ENCODE peak calls at places on chromosomes 12 and 14, in eight cellular contexts. One of them, this sample, is unnamed.

GRCh38 chr12:100877776-100878175 is 83.2 kb downstream of the ANO4 start:
- DNase-seq in AG04450: no peak
- DNase-seq in neural progenitor cell: no peak
- DNase-seq in thyroid gland: no peak
- DNase-seq in heart left ventricle: no peak
- DNase-seq in Caco-2: no peak
- DNase-seq in astrocyte: no peak
- DNase-seq in lower lobe of right lung: no peak
- DNase-seq in this sample: no peak

GRCh38 chr12:6461401-6462233 is 8.9 kb downstream of the VAMP1 start:
- DNase-seq in AG04450: no peak
- DNase-seq in neural progenitor cell: no peak
- DNase-seq in thyroid gland: no peak
- DNase-seq in heart left ventricle: peak; percentile 46
- DNase-seq in Caco-2: peak; percentile 30
- DNase-seq in astrocyte: no peak
- DNase-seq in lower lobe of right lung: peak; percentile 85
- DNase-seq in this sample: no peak

GRCh38 chr12:21539797-21540196 is 13.7 kb downstream of the SPX start:
- DNase-seq in AG04450: no peak
- DNase-seq in neural progenitor cell: no peak
- DNase-seq in thyroid gland: no peak
- DNase-seq in heart left ventricle: no peak
- DNase-seq in Caco-2: no peak
- DNase-seq in astrocyte: no peak
- DNase-seq in lower lobe of right lung: no peak
- DNase-seq in this sample: no peak

GRCh38 chr12:99027491-99027890 is 382.4 kb downstream of the APAF1 start:
- DNase-seq in AG04450: no peak
- DNase-seq in neural progenitor cell: no peak
- DNase-seq in thyroid gland: no peak
- DNase-seq in heart left ventricle: no peak
- DNase-seq in Caco-2: no peak
- DNase-seq in astrocyte: no peak
- DNase-seq in lower lobe of right lung: no peak
- DNase-seq in this sample: no peak

GRCh38 chr14:85102591-85102990 is 427.4 kb upstream of the FLRT2 start:
- DNase-seq in AG04450: no peak
- DNase-seq in neural progenitor cell: no peak
- DNase-seq in thyroid gland: no peak
- DNase-seq in heart left ventricle: no peak
- DNase-seq in Caco-2: no peak
- DNase-seq in astrocyte: no peak
- DNase-seq in lower lobe of right lung: no peak
- DNase-seq in this sample: no peak

GRCh38 chr14:76696361-76696760 is 64.9 kb upstream of the VASH1 start:
- DNase-seq in AG04450: no peak
- DNase-seq in neural progenitor cell: no peak
- DNase-seq in thyroid gland: no peak
- DNase-seq in heart left ventricle: no peak
- DNase-seq in Caco-2: no peak
- DNase-seq in astrocyte: no peak
- DNase-seq in lower lobe of right lung: no peak
- DNase-seq in this sample: no peak

GRCh38 chr12:107319536-107320030 is 226.2 kb upstream of the CRY1 start:
- DNase-seq in AG04450: no peak
- DNase-seq in neural progenitor cell: peak; percentile 57
- DNase-seq in thyroid gland: no peak
- DNase-seq in heart left ventricle: no peak
- DNase-seq in Caco-2: no peak
- DNase-seq in astrocyte: no peak
- DNase-seq in lower lobe of right lung: no peak
- DNase-seq in this sample: peak; percentile 19

GRCh38 chr12:56086096-56086495 is 6.1 kb downstream of the ERBB3 start:
- DNase-seq in AG04450: no peak
- DNase-seq in neural progenitor cell: no peak
- DNase-seq in thyroid gland: peak; percentile 57
- DNase-seq in heart left ventricle: no peak
- DNase-seq in Caco-2: peak; percentile 64
- DNase-seq in astrocyte: no peak
- DNase-seq in lower lobe of right lung: no peak
- DNase-seq in this sample: peak; percentile 58

GRCh38 chr14:55864890-55865655 is 253.1 kb upstream of the PELI2 start:
- DNase-seq in AG04450: no peak
- DNase-seq in neural progenitor cell: peak; percentile 24
- DNase-seq in thyroid gland: no peak
- DNase-seq in heart left ventricle: no peak
- DNase-seq in Caco-2: no peak
- DNase-seq in astrocyte: no peak
- DNase-seq in lower lobe of right lung: no peak
- DNase-seq in this sample: no peak

GRCh38 chr12:129036135-129036534 is 182.9 kb downstream of the GLT1D1 start:
- DNase-seq in AG04450: no peak
- DNase-seq in neural progenitor cell: no peak
- DNase-seq in thyroid gland: no peak
- DNase-seq in heart left ventricle: no peak
- DNase-seq in Caco-2: no peak
- DNase-seq in astrocyte: no peak
- DNase-seq in lower lobe of right lung: no peak
- DNase-seq in this sample: no peak

GRCh38 chr12:80802652-80803051 is 85.9 kb downstream of the MYF5 start:
- DNase-seq in AG04450: no peak
- DNase-seq in neural progenitor cell: no peak
- DNase-seq in thyroid gland: no peak
- DNase-seq in heart left ventricle: no peak
- DNase-seq in Caco-2: no peak
- DNase-seq in astrocyte: no peak
- DNase-seq in lower lobe of right lung: no peak
- DNase-seq in this sample: no peak

GRCh38 chr12:88897723-88898122 is 317.5 kb upstream of the KITLG start:
- DNase-seq in AG04450: no peak
- DNase-seq in neural progenitor cell: no peak
- DNase-seq in thyroid gland: no peak
- DNase-seq in heart left ventricle: peak; percentile 38
- DNase-seq in Caco-2: no peak
- DNase-seq in astrocyte: peak; percentile 51
- DNase-seq in lower lobe of right lung: no peak
- DNase-seq in this sample: no peak

GRCh38 chr14:32601908-32602307 is 272.8 kb downstream of the AKAP6 start:
- DNase-seq in AG04450: no peak
- DNase-seq in neural progenitor cell: no peak
- DNase-seq in thyroid gland: no peak
- DNase-seq in heart left ventricle: no peak
- DNase-seq in Caco-2: no peak
- DNase-seq in astrocyte: peak; percentile 30
- DNase-seq in lower lobe of right lung: no peak
- DNase-seq in this sample: no peak

GRCh38 chr14:34620115-34620514 is 9.8 kb downstream of the SNX6 start:
- DNase-seq in AG04450: no peak
- DNase-seq in neural progenitor cell: no peak
- DNase-seq in thyroid gland: no peak
- DNase-seq in heart left ventricle: no peak
- DNase-seq in Caco-2: no peak
- DNase-seq in astrocyte: no peak
- DNase-seq in lower lobe of right lung: no peak
- DNase-seq in this sample: no peak

GRCh38 chr14:50804181-50804721 is 26.7 kb downstream of the NIN start:
- DNase-seq in AG04450: no peak
- DNase-seq in neural progenitor cell: no peak
- DNase-seq in thyroid gland: no peak
- DNase-seq in heart left ventricle: no peak
- DNase-seq in Caco-2: no peak
- DNase-seq in astrocyte: peak; percentile 84
- DNase-seq in lower lobe of right lung: no peak
- DNase-seq in this sample: no peak

GRCh38 chr14:32434880-32435279 is 105.8 kb downstream of the AKAP6 start:
- DNase-seq in AG04450: no peak
- DNase-seq in neural progenitor cell: no peak
- DNase-seq in thyroid gland: no peak
- DNase-seq in heart left ventricle: no peak
- DNase-seq in Caco-2: no peak
- DNase-seq in astrocyte: no peak
- DNase-seq in lower lobe of right lung: no peak
- DNase-seq in this sample: no peak

GRCh38 chr12:76029982-76030377 is 1.6 kb downstream of the PHLDA1 start:
- DNase-seq in AG04450: no peak
- DNase-seq in neural progenitor cell: peak; percentile 47
- DNase-seq in thyroid gland: peak; percentile 32
- DNase-seq in heart left ventricle: no peak
- DNase-seq in Caco-2: no peak
- DNase-seq in astrocyte: no peak
- DNase-seq in lower lobe of right lung: no peak
- DNase-seq in this sample: peak; percentile 35

DNA sequence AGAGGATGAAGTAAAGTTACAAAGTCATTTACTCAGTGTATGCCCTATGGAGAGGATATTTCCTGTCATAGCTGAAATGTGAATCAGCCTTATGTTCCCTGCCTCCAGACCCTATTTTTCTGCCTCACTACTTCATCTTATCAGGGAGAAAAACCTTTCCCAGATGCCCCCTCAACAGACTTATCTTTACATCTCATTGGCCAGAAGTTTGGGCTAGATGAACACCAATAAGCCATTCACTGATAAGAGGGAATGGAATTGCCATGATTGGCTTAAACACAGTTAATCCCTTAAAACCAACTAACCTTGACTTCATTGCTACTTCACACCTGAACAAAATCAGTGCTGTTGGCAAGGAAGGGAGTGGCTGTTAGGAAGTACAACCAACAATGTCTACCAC is 40.1 kb downstream of the CREBL2 start:
- DNase-seq in AG04450: no peak
- DNase-seq in neural progenitor cell: no peak
- DNase-seq in thyroid gland: no peak
- DNase-seq in heart left ventricle: no peak
- DNase-seq in Caco-2: no peak
- DNase-seq in astrocyte: no peak
- DNase-seq in lower lobe of right lung: no peak
- DNase-seq in this sample: no peak
- H3K9me3 ChIP-seq in AG04450: peaks cover 29% of the 10 kb centered on the region
- H3K9me3 ChIP-seq in neural progenitor cell: peaks cover 24% of the 10 kb centered on the region
- H3K9me3 ChIP-seq in thyroid gland: no peaks in the 10 kb centered on the region
- H3K9me3 ChIP-seq in heart left ventricle: peaks cover 23% of the 10 kb centered on the region
- H3K9me3 ChIP-seq in Caco-2: peaks cover 28% of the 10 kb centered on the region
- H3K9me3 ChIP-seq in astrocyte: peaks cover 17% of the 10 kb centered on the region
- H3K9me3 ChIP-seq in lower lobe of right lung: peaks cover 19% of the 10 kb centered on the region
- H3K9me3 ChIP-seq in this sample: peaks cover 3% of the 10 kb centered on the region

GRCh38 chr14:19878029-19878642 is 3.2 kb downstream of the OR4K2 start:
- DNase-seq in AG04450: no peak
- DNase-seq in neural progenitor cell: no peak
- DNase-seq in thyroid gland: no peak
- DNase-seq in heart left ventricle: no peak
- DNase-seq in Caco-2: no peak
- DNase-seq in astrocyte: no peak
- DNase-seq in lower lobe of right lung: no peak
- DNase-seq in this sample: no peak
- H3K9me3 ChIP-seq in AG04450: peaks cover 10% of the 10 kb centered on the region
- H3K9me3 ChIP-seq in neural progenitor cell: peaks cover 84% of the 10 kb centered on the region
- H3K9me3 ChIP-seq in thyroid gland: no peaks in the 10 kb centered on the region
- H3K9me3 ChIP-seq in heart left ventricle: peaks cover 5% of the 10 kb centered on the region
- H3K9me3 ChIP-seq in Caco-2: no peaks in the 10 kb centered on the region
- H3K9me3 ChIP-seq in astrocyte: peaks cover 7% of the 10 kb centered on the region
- H3K9me3 ChIP-seq in lower lobe of right lung: no peaks in the 10 kb centered on the region
- H3K9me3 ChIP-seq in this sample: peaks cover 5% of the 10 kb centered on the region

GRCh38 chr14:47705683-47706082 is 30.3 kb upstream of the MDGA2 start:
- DNase-seq in AG04450: no peak
- DNase-seq in neural progenitor cell: no peak
- DNase-seq in thyroid gland: no peak
- DNase-seq in heart left ventricle: no peak
- DNase-seq in Caco-2: no peak
- DNase-seq in astrocyte: no peak
- DNase-seq in lower lobe of right lung: no peak
- DNase-seq in this sample: no peak
- H3K9me3 ChIP-seq in AG04450: peaks cover 6% of the 10 kb centered on the region
- H3K9me3 ChIP-seq in neural progenitor cell: no peaks in the 10 kb centered on the region
- H3K9me3 ChIP-seq in thyroid gland: no peaks in the 10 kb centered on the region
- H3K9me3 ChIP-seq in heart left ventricle: no peaks in the 10 kb centered on the region
- H3K9me3 ChIP-seq in Caco-2: no peaks in the 10 kb centered on the region
- H3K9me3 ChIP-seq in astrocyte: no peaks in the 10 kb centered on the region
- H3K9me3 ChIP-seq in lower lobe of right lung: no peaks in the 10 kb centered on the region
- H3K9me3 ChIP-seq in this sample: no peaks in the 10 kb centered on the region

GRCh38 chr12:4856556-4856955 is 53.1 kb upstream of the KCNA1 start:
- DNase-seq in AG04450: no peak
- DNase-seq in neural progenitor cell: no peak
- DNase-seq in thyroid gland: no peak
- DNase-seq in heart left ventricle: no peak
- DNase-seq in Caco-2: no peak
- DNase-seq in astrocyte: no peak
- DNase-seq in lower lobe of right lung: no peak
- DNase-seq in this sample: no peak
- H3K9me3 ChIP-seq in AG04450: no peaks in the 10 kb centered on the region
- H3K9me3 ChIP-seq in neural progenitor cell: no peaks in the 10 kb centered on the region
- H3K9me3 ChIP-seq in thyroid gland: no peaks in the 10 kb centered on the region
- H3K9me3 ChIP-seq in heart left ventricle: no peaks in the 10 kb centered on the region
- H3K9me3 ChIP-seq in Caco-2: no peaks in the 10 kb centered on the region
- H3K9me3 ChIP-seq in astrocyte: no peaks in the 10 kb centered on the region
- H3K9me3 ChIP-seq in lower lobe of right lung: no peaks in the 10 kb centered on the region
- H3K9me3 ChIP-seq in this sample: no peaks in the 10 kb centered on the region

DNA sequence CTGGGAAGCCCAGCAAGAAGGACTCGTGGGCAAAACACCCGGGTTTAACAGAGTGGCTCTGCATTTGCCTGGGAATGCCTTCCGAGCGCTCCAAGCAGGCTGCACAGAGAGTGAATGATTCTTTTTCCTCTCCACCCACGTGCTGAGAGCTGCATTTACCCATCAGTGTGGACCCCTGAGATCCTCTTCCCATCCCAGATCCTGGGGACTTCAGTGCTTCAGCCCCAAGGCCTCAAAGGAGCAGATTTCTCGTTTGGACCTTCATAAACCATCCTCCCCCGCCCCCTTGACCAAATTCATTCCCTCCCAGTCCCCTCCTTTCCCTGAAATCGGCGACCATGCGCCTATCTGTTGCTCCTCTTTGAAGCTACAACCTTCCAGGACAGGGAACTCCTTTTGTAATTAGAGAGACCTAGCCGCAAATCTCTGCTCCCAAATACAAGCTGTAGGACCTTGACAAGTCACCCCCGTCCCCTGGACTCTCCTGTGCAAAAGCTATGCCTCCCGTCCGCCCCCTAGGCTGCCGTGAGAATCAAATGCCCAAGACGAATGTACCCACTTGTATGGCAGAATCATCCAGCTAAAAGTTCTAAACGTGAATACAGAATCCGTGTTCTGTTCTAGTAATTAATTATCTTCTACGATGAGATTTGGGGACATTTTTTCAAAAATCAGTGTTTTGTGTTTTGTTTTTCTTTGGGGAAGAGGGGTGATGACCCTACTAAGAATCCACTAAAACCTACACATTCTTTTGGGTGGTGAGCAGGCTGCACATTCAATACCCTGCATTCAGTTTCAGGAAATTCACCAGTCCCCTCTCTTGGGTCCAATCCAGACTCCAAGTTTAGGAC is 8.8 kb downstream of the TBX5 start:
- DNase-seq in AG04450: no peak
- DNase-seq in neural progenitor cell: peak; percentile 44
- DNase-seq in thyroid gland: no peak
- DNase-seq in heart left ventricle: no peak
- DNase-seq in Caco-2: no peak
- DNase-seq in astrocyte: no peak
- DNase-seq in lower lobe of right lung: no peak
- DNase-seq in this sample: no peak
- H3K9me3 ChIP-seq in AG04450: no peaks in the 10 kb centered on the region
- H3K9me3 ChIP-seq in neural progenitor cell: no peaks in the 10 kb centered on the region
- H3K9me3 ChIP-seq in thyroid gland: no peaks in the 10 kb centered on the region
- H3K9me3 ChIP-seq in heart left ventricle: no peaks in the 10 kb centered on the region
- H3K9me3 ChIP-seq in Caco-2: no peaks in the 10 kb centered on the region
- H3K9me3 ChIP-seq in astrocyte: peaks cover 3% of the 10 kb centered on the region
- H3K9me3 ChIP-seq in lower lobe of right lung: no peaks in the 10 kb centered on the region
- H3K9me3 ChIP-seq in this sample: no peaks in the 10 kb centered on the region

GRCh38 chr14:105666420-105666819 is 140.0 kb downstream of the TMEM121 start:
- DNase-seq in AG04450: no peak
- DNase-seq in neural progenitor cell: no peak
- DNase-seq in thyroid gland: no peak
- DNase-seq in heart left ventricle: no peak
- DNase-seq in Caco-2: no peak
- DNase-seq in astrocyte: no peak
- DNase-seq in lower lobe of right lung: no peak
- DNase-seq in this sample: no peak
- H3K9me3 ChIP-seq in AG04450: peaks cover 86% of the 10 kb centered on the region
- H3K9me3 ChIP-seq in neural progenitor cell: no peaks in the 10 kb centered on the region
- H3K9me3 ChIP-seq in thyroid gland: no peaks in the 10 kb centered on the region
- H3K9me3 ChIP-seq in heart left ventricle: no peaks in the 10 kb centered on the region
- H3K9me3 ChIP-seq in Caco-2: no peaks in the 10 kb centered on the region
- H3K9me3 ChIP-seq in astrocyte: peaks cover 2% of the 10 kb centered on the region
- H3K9me3 ChIP-seq in lower lobe of right lung: no peaks in the 10 kb centered on the region
- H3K9me3 ChIP-seq in this sample: no peaks in the 10 kb centered on the region